ENCODE peak calls at places on chromosomes 7 and 10, in eight cellular contexts. Z, M, F, I, K, Q, Y and L are unnamed samples. For H3K27me3, the result is how much of the 10 kb centered on the place peaks cover.

GRCh38 chr10:98062424-98062823 is 32.0 kb upstream of the CRTAC1 start:
- DNase-seq in Z (no peak), M (no peak), F (no peak), I (no peak), K (no peak), Q (no peak), Y (no peak), L (no peak)

GRCh38 chr7:90404777-90405176 is 1.5 kb downstream of the CLDN12 start:
- DNase-seq in Z (no peak), M (no peak), F (no peak), I (no peak), K (no peak), Q (no peak), Y (no peak), L (no peak)

GRCh38 chr7:140260338-140260737 is 83.6 kb upstream of the KDM7A start:
- DNase-seq in Z (no peak), M (no peak), F (no peak), I (no peak), K (no peak), Q (no peak), Y (no peak), L (no peak)

GRCh38 chr7:57638651-57639050 is 188.7 kb downstream of the ZNF716 start:
- DNase-seq in Z (no peak), M (no peak), F (no peak), I (no peak), K (no peak), Q (no peak), Y (no peak), L (no peak)

GRCh38 chr10:4780782-4781181 is 45.2 kb upstream of the AKR1E2 start:
- DNase-seq in Z (no peak), M (no peak), F (peak), I (no peak), K (no peak), Q (no peak), Y (no peak), L (no peak)

GRCh38 chr10:60099998-60100747 is 193.8 kb upstream of the CCDC6 start:
- DNase-seq in Z (no peak), M (no peak), F (peak), I (no peak), K (peak), Q (no peak), Y (peak), L (no peak)

GRCh38 chr10:53406532-53406931 is 633.9 kb upstream of the MBL2 start:
- DNase-seq in Z (no peak), M (no peak), F (peak), I (no peak), K (no peak), Q (no peak), Y (no peak), L (no peak)

GRCh38 chr10:35626971-35627507 is 15.1 kb downstream of the FZD8 start:
- DNase-seq in Z (no peak), M (no peak), F (peak), I (no peak), K (no peak), Q (no peak), Y (peak), L (no peak)

GRCh38 chr7:20482071-20482470 is 133.4 kb upstream of the ABCB5 start:
- DNase-seq in Z (no peak), M (no peak), F (no peak), I (no peak), K (no peak), Q (no peak), Y (no peak), L (no peak)

GRCh38 chr10:5622586-5622985 is 43.8 kb downstream of the ASB13 start:
- DNase-seq in Z (no peak), M (no peak), F (no peak), I (no peak), K (no peak), Q (no peak), Y (no peak), L (no peak)

GRCh38 chr7:31734456-31734855 is 47.4 kb downstream of the PPP1R17 start:
- DNase-seq in Z (no peak), M (no peak), F (no peak), I (no peak), K (no peak), Q (no peak), Y (no peak), L (no peak)

GRCh38 chr7:127417346-127417745 is 24.8 kb upstream of the ZNF800 start:
- DNase-seq in Z (no peak), M (no peak), F (no peak), I (no peak), K (no peak), Q (no peak), Y (no peak), L (no peak)

GRCh38 chr10:131264110-131264788 is 47.3 kb downstream of the TCERG1L start:
- DNase-seq in Z (no peak), M (no peak), F (no peak), I (no peak), K (no peak), Q (peak), Y (no peak), L (no peak)

GRCh38 chr10:103197177-103197576 is 4.1 kb upstream of the NT5C2 start:
- DNase-seq in Z (no peak), M (peak), F (peak), I (no peak), K (peak), Q (peak), Y (peak), L (peak)

GRCh38 chr7:75971961-75972763 is 22.2 kb downstream of the TMEM120A start:
- DNase-seq in Z (no peak), M (no peak), F (peak), I (peak), K (no peak), Q (peak), Y (peak), L (no peak)

GRCh38 chr7:94656925-94657731 is 1.2 kb upstream of the SGCE start:
- DNase-seq in Z (peak), M (no peak), F (peak), I (no peak), K (no peak), Q (no peak), Y (no peak), L (no peak)

GRCh38 chr7:139328375-139328774 is 12.8 kb upstream of the FMC1 start:
- DNase-seq in Z (no peak), M (no peak), F (peak), I (no peak), K (peak), Q (no peak), Y (peak), L (no peak)

GRCh38 chr7:27515933-27516332 is 146.8 kb downstream of the HIBADH start:
- DNase-seq in Z (no peak), M (no peak), F (no peak), I (no peak), K (no peak), Q (no peak), Y (no peak), L (no peak)

GRCh38 chr7:129975309-129975708 is 22.5 kb upstream of the UBE2H start:
- DNase-seq in Z (no peak), M (no peak), F (no peak), I (no peak), K (no peak), Q (no peak), Y (no peak), L (no peak)

GRCh38 chr10:44363716-44364115 is 21.2 kb downstream of the CXCL12 start:
- DNase-seq in Z (no peak), M (no peak), F (no peak), I (no peak), K (no peak), Q (no peak), Y (no peak), L (no peak)

GRCh38 chr10:74901240-74901827 is 74.9 kb downstream of the KAT6B start:
- DNase-seq in Z (no peak), M (no peak), F (no peak), I (no peak), K (no peak), Q (no peak), Y (no peak), L (no peak)

DNA sequence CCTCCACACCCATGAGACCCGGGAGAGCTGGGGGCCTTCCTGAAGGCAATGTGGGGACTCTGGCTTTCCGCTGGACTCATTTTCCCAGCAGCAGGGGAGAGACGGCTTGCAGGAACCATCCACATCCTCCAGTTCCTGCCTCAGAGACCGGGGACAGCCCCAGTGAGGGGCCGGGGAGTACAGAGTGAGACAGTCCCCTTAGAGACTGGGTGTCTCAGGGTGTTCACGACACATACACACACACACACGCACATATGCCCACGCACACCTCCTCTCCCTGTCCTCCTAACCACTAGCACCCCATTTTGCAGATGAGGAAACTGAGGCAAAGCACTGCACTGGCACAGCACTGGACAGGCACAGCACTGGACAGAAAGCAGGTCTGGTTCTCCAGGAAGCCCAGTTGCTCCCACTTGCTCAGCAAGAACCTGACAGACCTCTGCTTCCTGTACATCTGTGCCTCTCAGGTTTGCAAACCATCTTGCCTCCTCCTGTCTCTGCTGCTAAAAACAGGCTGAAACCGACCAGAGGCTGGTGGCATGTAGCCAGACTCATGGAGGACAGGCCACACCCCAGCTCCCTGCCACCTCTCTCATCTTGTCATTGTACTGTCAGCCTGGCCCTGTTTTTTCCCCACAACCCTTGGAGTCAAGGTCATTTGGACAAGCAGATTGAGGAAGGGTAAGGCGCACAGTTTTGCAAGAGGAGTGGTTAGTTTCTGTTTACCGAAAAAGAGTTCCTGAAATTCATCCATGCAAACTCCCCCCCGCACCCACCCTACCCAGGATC is 8.0 kb upstream of the C10orf105 start:
- DNase-seq in Z (peak), M (no peak), F (peak), I (no peak), K (no peak), Q (no peak), Y (no peak), L (no peak)
- H3K4me3 ChIP-seq in Z (peak), M (no peak), F (no peak), I (no peak), K (no peak), Q (no peak), Y (no peak), L (peak)

DNA sequence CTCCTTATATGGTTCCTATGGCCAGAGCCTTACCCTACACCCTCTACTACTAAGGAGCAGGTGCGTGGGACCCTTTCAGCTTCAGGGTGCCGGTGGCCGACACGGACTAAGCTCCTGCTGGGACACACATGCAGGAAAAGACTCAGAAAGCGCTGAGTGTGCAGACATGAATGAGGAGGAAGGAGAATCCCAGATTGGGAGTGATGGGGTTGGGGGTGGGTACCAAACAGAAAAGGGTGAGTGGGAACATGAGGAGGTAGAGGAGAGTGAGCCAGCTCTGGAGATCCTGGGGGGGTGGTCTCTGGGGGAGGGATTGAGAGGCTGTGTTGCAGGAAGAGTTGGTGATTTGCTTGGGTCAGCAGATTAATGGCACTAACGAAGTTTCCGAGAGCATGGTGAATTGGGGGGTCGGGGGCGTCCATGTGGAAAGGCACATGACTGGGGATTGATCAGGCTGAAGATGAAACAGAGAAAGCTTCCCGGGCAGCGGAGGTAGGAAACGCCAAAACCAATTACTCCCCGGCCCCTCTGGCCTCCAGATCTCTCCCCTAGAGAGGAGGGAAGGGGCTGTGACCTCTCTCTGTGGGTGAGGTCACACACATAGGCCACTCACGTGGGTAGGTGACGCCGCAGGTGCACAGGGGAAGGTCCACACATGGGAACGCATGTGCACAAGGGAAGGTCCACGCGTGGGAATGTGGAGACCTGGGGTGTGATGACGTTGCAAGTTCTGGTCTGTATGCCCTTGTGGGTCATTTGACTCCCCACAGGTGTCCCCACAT is 37.9 kb upstream of the SLF2 start:
- DNase-seq in Z (no peak), M (no peak), F (no peak), I (no peak), K (no peak), Q (no peak), Y (no peak), L (no peak)
- H3K27me3 ChIP-seq in Z (under half), M (under half), F (under half), I (under half), K (under half), Q (under half), Y (under half), L (under half)

GRCh38 chr10:104368406-104368805 is 14.8 kb downstream of the CFAP58 start:
- DNase-seq in Z (no peak), M (no peak), F (no peak), I (no peak), K (no peak), Q (no peak), Y (no peak), L (no peak)
- TF ChIP-seq CTCF in Z (no peak), M (no peak), F (no peak), I (no peak), K (no peak), Q (no peak), Y (no peak), L (no peak)

DNA sequence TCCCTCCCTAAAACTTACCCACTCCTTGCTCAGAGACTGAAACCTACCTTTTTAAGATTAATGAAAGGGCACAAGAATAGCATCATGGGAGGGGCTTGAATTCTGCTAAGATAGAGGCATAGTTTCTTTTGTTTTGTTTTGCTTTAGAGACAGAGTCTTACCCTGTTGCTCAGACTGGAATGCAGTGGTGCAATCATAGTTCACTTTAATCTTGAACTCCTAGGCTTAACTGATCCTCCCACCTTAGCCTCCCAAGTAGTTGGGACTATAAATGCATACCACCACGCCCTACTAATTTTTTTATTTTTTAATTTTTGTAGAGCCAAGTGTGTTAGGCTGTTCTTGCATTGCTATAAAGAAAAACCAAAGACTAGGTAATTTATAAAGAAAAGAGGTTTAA is 17.7 kb upstream of the DNMBP start:
- DNase-seq in Z (no peak), M (no peak), F (no peak), I (no peak), K (no peak), Q (no peak), Y (no peak), L (no peak)
- H3K4me3 ChIP-seq in Z (no peak), M (no peak), F (no peak), I (no peak), K (no peak), Q (no peak), Y (no peak), L (no peak)

GRCh38 chr10:70514591-70514990 is 36.0 kb downstream of the PALD1 start:
- DNase-seq in Z (no peak), M (no peak), F (no peak), I (no peak), K (no peak), Q (no peak), Y (no peak), L (no peak)
- H3K27me3 ChIP-seq in Z (under half), M (under half), F (under half), I (under half), K (under half), Q (under half), Y (under half), L (under half)

GRCh38 chr7:134343796-134344195 is 27.1 kb upstream of the SLC35B4 start:
- DNase-seq in Z (no peak), M (no peak), F (no peak), I (no peak), K (no peak), Q (no peak), Y (no peak), L (no peak)

GRCh38 chr7:134351424-134351823 is 34.7 kb upstream of the SLC35B4 start:
- DNase-seq in Z (no peak), M (no peak), F (no peak), I (no peak), K (no peak), Q (no peak), Y (no peak), L (no peak)

GRCh38 chr7:134350682-134351081 is 34.0 kb upstream of the SLC35B4 start:
- DNase-seq in Z (no peak), M (no peak), F (no peak), I (no peak), K (no peak), Q (no peak), Y (no peak), L (no peak)

GRCh38 chr7:134343136-134343535 is 26.4 kb upstream of the SLC35B4 start:
- DNase-seq in Z (no peak), M (no peak), F (no peak), I (no peak), K (no peak), Q (no peak), Y (no peak), L (no peak)

DNA sequence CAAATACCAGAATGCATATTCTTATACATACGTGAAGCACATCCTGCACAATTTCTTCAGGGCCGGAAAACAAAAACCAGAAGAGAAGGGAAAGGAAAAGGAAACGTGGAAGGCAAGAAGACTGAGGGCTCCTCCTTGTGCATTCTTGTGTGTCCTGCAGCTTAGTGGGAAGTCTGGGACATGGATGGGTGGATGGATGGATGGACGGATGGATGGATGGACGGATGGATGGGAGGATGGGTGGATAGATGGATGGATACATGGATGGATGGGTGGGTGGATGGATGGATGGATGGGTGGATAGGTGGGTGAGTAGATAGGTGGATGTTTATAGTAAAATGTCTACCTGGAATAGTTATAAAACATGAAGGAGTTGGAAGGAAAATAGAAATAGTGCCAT is 30.8 kb upstream of the SLC35B4 start:
- DNase-seq in Z (no peak), M (no peak), F (no peak), I (no peak), K (no peak), Q (no peak), Y (no peak), L (no peak)
- TF ChIP-seq CTCF in Z (no peak), M (no peak), F (peak), I (no peak), K (no peak), Q (no peak), Y (no peak), L (no peak)

GRCh38 chr7:55020481-55020871 is 1.7 kb downstream of the EGFR start:
- DNase-seq in Z (no peak), M (no peak), F (peak), I (peak), K (no peak), Q (peak), Y (peak), L (no peak)
- H3K4me3 ChIP-seq in Z (no peak), M (peak), F (peak), I (peak), K (peak), Q (peak), Y (peak), L (peak)

GRCh38 chr7:602341-603141 is 82.9 kb upstream of the PDGFA start:
- DNase-seq in Z (peak), M (no peak), F (no peak), I (peak), K (no peak), Q (peak), Y (peak), L (no peak)

GRCh38 chr7:600149-600814 is 80.6 kb upstream of the PDGFA start:
- DNase-seq in Z (no peak), M (no peak), F (no peak), I (peak), K (no peak), Q (peak), Y (no peak), L (no peak)

GRCh38 chr7:601573-602340 is 82.1 kb upstream of the PDGFA start:
- DNase-seq in Z (peak), M (peak), F (no peak), I (peak), K (no peak), Q (peak), Y (peak), L (peak)

GRCh38 chr7:598899-599298 is 79.3 kb upstream of the PDGFA start:
- DNase-seq in Z (no peak), M (no peak), F (no peak), I (no peak), K (no peak), Q (no peak), Y (no peak), L (no peak)

DNA sequence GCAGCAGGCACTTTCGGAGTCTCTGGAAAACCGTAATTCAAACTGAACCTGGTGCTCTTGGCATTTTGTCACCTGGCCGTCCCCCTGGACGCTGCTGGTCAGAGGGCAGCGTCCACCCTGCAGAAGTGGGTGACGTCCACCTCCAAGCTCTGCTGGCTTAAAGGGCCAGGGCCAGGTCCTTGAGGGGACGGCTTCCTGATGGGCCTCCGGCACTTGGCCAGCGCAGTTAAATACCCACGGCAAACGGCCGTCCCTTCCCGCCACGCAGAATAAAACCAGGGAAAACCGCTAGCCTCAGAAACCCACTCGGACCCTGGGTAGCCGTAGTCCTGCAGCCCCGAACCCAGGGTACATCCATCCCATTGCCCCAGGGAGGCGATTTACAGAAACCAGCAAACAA is 81.3 kb upstream of the PDGFA start:
- DNase-seq in Z (no peak), M (no peak), F (no peak), I (peak), K (no peak), Q (peak), Y (no peak), L (no peak)
- H3K27me3 ChIP-seq in Z (under half), M (under half), F (under half), I (under half), K (under half), Q (under half), Y (under half), L (under half)

GRCh38 chr10:82938331-82938730 is 1063.3 kb downstream of the NRG3 start:
- DNase-seq in Z (no peak), M (no peak), F (no peak), I (no peak), K (no peak), Q (no peak), Y (no peak), L (no peak)
- TF ChIP-seq CTCF in Z (no peak), M (no peak), F (no peak), I (no peak), K (no peak), Q (no peak), Y (no peak), L (no peak)